ENCODE peak calls at places on chromosomes 13 and 19, in ten cellular contexts. Y is RWPE1, S is GM23338, W is MV-4-11, U is mammary epithelial cell, M is epithelial cell of esophagus, X is brain microvascular endothelial cell, P is NCI-H774, K is amygdala, C is keratinocyte. H is an unnamed sample.

GRCh38 chr13:47216176-47216822 is 319.4 kb upstream of the HTR2A start:
- DNase-seq in U (peak), M (peak), K (no peak), C (peak), Y (peak), X (no peak), S (no peak), W (no peak), P (no peak), H (no peak)

GRCh38 chr13:30145709-30146367 is 161.5 kb downstream of the KATNAL1 start:
- DNase-seq in Y (no peak), S (no peak), C (no peak), P (no peak), U (no peak), M (no peak), X (no peak), W (no peak), K (no peak), H (no peak)

GRCh38 chr19:3981373-3981735 is 3.9 kb downstream of the EEF2 start:
- DNase-seq in S (no peak), P (no peak), M (no peak), K (no peak), X (no peak), C (peak), Y (no peak), U (no peak), W (no peak), H (peak)

GRCh38 chr13:38520041-38520440 is 166.8 kb upstream of the FREM2 start:
- DNase-seq in U (no peak), M (no peak), W (no peak), K (no peak), C (no peak), X (no peak), P (no peak), Y (no peak), S (no peak), H (no peak)

GRCh38 chr13:20715340-20715732 is 11.8 kb downstream of the IL17D start:
- DNase-seq in U (no peak), K (no peak), P (no peak), W (no peak), S (no peak), C (no peak), Y (no peak), M (no peak), X (no peak), H (no peak)

GRCh38 chr19:7471696-7472620 is 16.9 kb downstream of the PEX11G start:
- DNase-seq in X (no peak), M (no peak), U (no peak), C (no peak), Y (no peak), W (peak), K (no peak), S (no peak), P (no peak), H (peak)

GRCh38 chr19:3366761-3367571 is 583 bp downstream of the NFIC start:
- DNase-seq in W (peak), M (no peak), P (peak), S (no peak), K (peak), U (peak), Y (no peak), X (no peak), C (no peak), H (peak)

GRCh38 chr19:31000913-31001312 is 348.3 kb downstream of the TSHZ3 start:
- DNase-seq in M (no peak), X (no peak), S (no peak), U (no peak), K (no peak), C (no peak), W (no peak), P (no peak), Y (no peak), H (no peak)

GRCh38 chr13:55815458-55816033 is 1325.2 kb upstream of the PRR20A start:
- DNase-seq in X (no peak), U (no peak), S (no peak), Y (no peak), C (no peak), K (no peak), M (no peak), P (no peak), W (peak), H (peak)

GRCh38 chr13:79246575-79246949 is 159.5 kb downstream of the RBM26 start:
- DNase-seq in P (no peak), U (no peak), X (no peak), S (no peak), K (no peak), Y (no peak), C (no peak), W (peak), M (peak), H (peak)

GRCh38 chr19:31553112-31553843 is 204.0 kb upstream of the TSHZ3 start:
- DNase-seq in U (peak), M (peak), W (no peak), C (no peak), X (no peak), Y (no peak), K (no peak), S (no peak), P (no peak), H (no peak)

GRCh38 chr19:13995878-13996765 is 10.0 kb downstream of the RFX1 start:
- DNase-seq in K (no peak), U (no peak), X (no peak), P (no peak), W (no peak), S (no peak), Y (no peak), C (no peak), M (no peak), H (no peak)

GRCh38 chr13:27170221-27170520 is 1.4 kb downstream of the USP12 start:
- DNase-seq in C (no peak), S (no peak), X (peak), P (no peak), W (peak), U (peak), Y (peak), K (no peak), M (peak), H (peak)

GRCh38 chr13:41696163-41697003 is 239.0 kb downstream of the RGCC start:
- DNase-seq in W (peak), C (peak), U (peak), Y (peak), P (no peak), M (peak), K (no peak), X (peak), S (peak), H (peak)

GRCh38 chr13:99608345-99608744 is 107.1 kb downstream of the TM9SF2 start:
- DNase-seq in M (no peak), X (no peak), Y (no peak), S (no peak), K (no peak), P (no peak), C (no peak), U (no peak), W (no peak), H (no peak)